ENCODE peak calls at places on chromosome 11, in nine cellular contexts. J is fibroblast of mammary gland, F is kidney, P is PC-9, T is GM12865, K is thyroid gland, M is colonic mucosa, G is coronary artery, W is fibroblast of the aortic adventitia. Z is an unnamed sample.

GRCh38 chr11:44403587-44404322 is 93.8 kb upstream of the ALX4 start:
- DNase-seq in J (no peak), F (no peak), P (no peak), T (no peak), K (no peak), M (no peak), G (no peak), W (no peak), Z (no peak)

GRCh38 chr11:67117667-67118058 is 1.4 kb upstream of the KDM2A start:
- DNase-seq in J (no peak), F (peak), P (peak), T (peak), K (no peak), M (peak), G (no peak), W (no peak), Z (no peak)

GRCh38 chr11:86639172-86639571 is 33.2 kb downstream of the ME3 start:
- DNase-seq in J (peak), F (no peak), P (no peak), T (no peak), K (no peak), M (no peak), G (no peak), W (no peak), Z (no peak)

GRCh38 chr11:37525336-37525735 is 927.3 kb upstream of the RAG2 start:
- DNase-seq in J (peak), F (no peak), P (no peak), T (no peak), K (no peak), M (no peak), G (no peak), W (peak), Z (no peak)

GRCh38 chr11:75718406-75719088 is 909 bp downstream of the MOGAT2 start:
- DNase-seq in J (no peak), F (no peak), P (no peak), T (no peak), K (no peak), M (no peak), G (peak), W (no peak), Z (no peak)

GRCh38 chr11:78420796-78421209 is 3.2 kb upstream of the GAB2 start:
- DNase-seq in J (peak), F (peak), P (no peak), T (peak), K (peak), M (no peak), G (peak), W (peak), Z (peak)

GRCh38 chr11:128294001-128294684 is 293.2 kb downstream of the ETS1 start:
- DNase-seq in J (no peak), F (peak), P (no peak), T (no peak), K (no peak), M (no peak), G (no peak), W (no peak), Z (no peak)

GRCh38 chr11:87176044-87176443 is 138.3 kb downstream of the TMEM135 start:
- DNase-seq in J (peak), F (no peak), P (no peak), T (no peak), K (no peak), M (no peak), G (no peak), W (no peak), Z (no peak)

GRCh38 chr11:75193271-75193670 is 42.4 kb downstream of the SLCO2B1 start:
- DNase-seq in J (no peak), F (no peak), P (no peak), T (no peak), K (no peak), M (no peak), G (no peak), W (no peak), Z (no peak)

GRCh38 chr11:62138630-62139425 is 15.0 kb downstream of the INCENP start:
- DNase-seq in J (no peak), F (no peak), P (no peak), T (no peak), K (no peak), M (no peak), G (no peak), W (no peak), Z (no peak)

DNA sequence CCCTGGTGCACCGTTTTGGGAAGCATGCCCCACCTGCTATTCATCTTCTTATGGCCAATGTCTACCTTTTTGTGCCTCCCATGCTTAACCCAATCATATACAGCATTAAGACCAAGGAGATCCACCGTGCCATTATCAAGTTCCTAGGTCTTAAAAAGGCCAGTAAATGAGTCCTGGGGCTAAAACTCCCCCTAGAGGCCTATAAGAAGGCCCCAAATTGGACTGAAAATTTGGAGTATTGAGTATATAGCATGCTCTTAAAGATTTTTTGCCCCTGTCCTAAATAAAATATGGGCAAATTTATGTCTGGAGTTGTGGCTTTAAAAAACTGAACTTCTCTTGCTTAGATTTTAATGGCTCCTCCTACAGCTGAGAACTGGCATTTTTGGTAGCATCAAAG is 6.6 kb downstream of the OR51M1 start:
- DNase-seq in J (no peak), F (no peak), P (no peak), T (no peak), K (no peak), M (no peak), G (no peak), W (no peak), Z (no peak)
- TF ChIP-seq CTCF in J (peak), F (no peak), P (no peak), T (no peak), K (no peak), M (no peak), G (no peak), W (no peak), Z (no peak)

GRCh38 chr11:93738647-93739081 is 2.6 kb downstream of the TAF1D start:
- DNase-seq in J (peak), F (no peak), P (no peak), T (no peak), K (no peak), M (no peak), G (no peak), W (no peak), Z (no peak)
- H3K4me3 ChIP-seq in J (peak), F (peak), P (peak), T (peak), K (peak), M (peak), G (peak), W (peak), Z (peak)

GRCh38 chr11:1768141-1768469 is 4.4 kb upstream of the CTSD start:
- DNase-seq in J (no peak), F (no peak), P (no peak), T (no peak), K (no peak), M (no peak), G (no peak), W (no peak), Z (no peak)

GRCh38 chr11:1767399-1768140 is 3.8 kb upstream of the CTSD start:
- DNase-seq in J (no peak), F (peak), P (no peak), T (no peak), K (no peak), M (no peak), G (no peak), W (no peak), Z (no peak)

GRCh38 chr11:1763796-1764661 is at the start of gene CTSD:
- DNase-seq in J (peak), F (peak), P (peak), T (peak), K (peak), M (peak), G (no peak), W (peak), Z (peak)

GRCh38 chr11:1766719-1767398 is 3.1 kb upstream of the CTSD start:
- DNase-seq in J (no peak), F (peak), P (no peak), T (no peak), K (no peak), M (no peak), G (no peak), W (no peak), Z (no peak)

DNA sequence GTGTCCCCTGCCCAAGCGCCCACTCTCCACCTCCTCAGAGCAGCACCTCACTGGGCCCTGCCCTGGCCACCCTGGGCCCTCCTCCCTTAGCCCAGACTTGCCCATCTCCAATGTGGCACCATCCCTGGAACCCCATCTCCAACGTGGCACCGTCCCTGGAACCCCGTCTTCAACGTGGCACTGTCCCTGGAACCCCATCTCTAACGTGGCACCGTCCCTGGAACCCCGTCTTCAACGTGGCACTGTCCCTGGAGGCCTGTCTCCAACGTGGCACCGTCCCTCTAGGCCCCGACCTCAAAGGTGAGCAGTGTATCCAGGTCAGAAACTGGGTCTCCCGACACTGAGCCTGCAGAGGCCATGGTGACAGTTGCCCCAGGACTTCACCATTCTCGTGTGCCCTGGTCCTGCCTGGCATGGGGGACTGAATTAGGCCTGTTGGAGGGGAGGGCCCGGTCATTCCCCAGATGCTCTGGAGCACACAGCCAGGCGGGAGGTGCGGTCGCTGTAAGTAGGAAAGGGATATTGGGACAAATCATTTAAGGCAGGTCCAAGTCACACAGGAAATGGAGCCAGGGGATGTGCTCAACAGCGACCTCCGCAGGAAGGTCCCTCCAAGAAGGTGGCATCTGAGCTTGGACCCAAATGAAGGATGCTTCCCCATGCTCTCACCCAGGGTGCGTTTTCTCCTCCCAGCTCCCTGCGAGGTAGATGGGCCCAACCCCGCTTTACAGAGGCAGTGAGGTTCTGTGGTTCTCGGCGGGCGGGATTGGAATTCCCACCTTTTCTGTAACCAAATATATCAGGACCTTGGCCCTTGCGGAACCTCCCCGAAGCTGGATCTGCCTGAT is 2.4 kb upstream of the CTSD start:
- DNase-seq in J (no peak), F (peak), P (no peak), T (no peak), K (peak), M (no peak), G (no peak), W (no peak), Z (no peak)
- TF ChIP-seq CTCF in J (peak), F (no peak), P (no peak), T (peak), K (no peak), M (no peak), G (no peak), W (no peak), Z (no peak)

GRCh38 chr11:28677719-28678118 is 569.5 kb downstream of the METTL15 start:
- DNase-seq in J (no peak), F (no peak), P (no peak), T (no peak), K (no peak), M (no peak), G (no peak), W (no peak), Z (no peak)
- H3K4me3 ChIP-seq in J (no peak), F (no peak), P (no peak), T (no peak), K (no peak), M (no peak), G (no peak), W (no peak), Z (no peak)